ENCODE peak calls at places on chromosomes 7 and 10, in eight cellular contexts. R, E, H, Z, K, P, M and Y are unnamed samples.
A peak's percentile ranks its signal among the peaks of the same experiment; 100 is the strongest.

GRCh38 chr7:88095-88926 is 104.1 kb upstream of the FAM20C start:
- DNase-seq in P (no peak), M (peak; percentile 68), K (no peak), E (no peak), Z (no peak), R (peak; percentile 49), H (no peak), Y (no peak)

GRCh38 chr7:154640266-154640865 is 362.6 kb downstream of the PAXIP1 start:
- DNase-seq in Z (no peak), H (no peak), P (no peak), E (no peak), K (no peak), R (no peak), M (no peak), Y (no peak)

GRCh38 chr7:25642849-25643248 is 414.6 kb upstream of the NPVF start:
- DNase-seq in P (no peak), M (no peak), K (no peak), H (no peak), E (no peak), Z (no peak), R (no peak), Y (no peak)

GRCh38 chr7:13910805-13911551 is 78.5 kb downstream of the ETV1 start:
- DNase-seq in M (no peak), Z (peak; percentile 25), E (no peak), R (no peak), H (no peak), P (no peak), K (no peak), Y (no peak)

GRCh38 chr7:21251166-21251806 is 176.6 kb upstream of the SP4 start:
- DNase-seq in Z (no peak), P (no peak), R (no peak), H (no peak), E (no peak), M (no peak), K (no peak), Y (no peak)

GRCh38 chr10:110088756-110089155 is 81.0 kb downstream of the ADD3 start:
- DNase-seq in Z (no peak), E (no peak), P (no peak), M (no peak), H (no peak), R (no peak), K (no peak), Y (no peak)

GRCh38 chr10:49419005-49419404 is 23.1 kb upstream of the DRGX start:
- DNase-seq in P (no peak), E (no peak), Z (no peak), K (no peak), M (no peak), H (no peak), R (no peak), Y (no peak)

GRCh38 chr7:101200862-101201599 is at the start of gene MOGAT3:
- DNase-seq in R (peak; percentile 54), Z (no peak), M (no peak), H (no peak), E (no peak), P (no peak), K (no peak), Y (no peak)

GRCh38 chr7:129886184-129886817 is 66.5 kb downstream of the UBE2H start:
- DNase-seq in P (no peak), E (no peak), R (no peak), Z (no peak), H (no peak), M (no peak), K (no peak), Y (no peak)

GRCh38 chr10:69045441-69046300 is 42.2 kb upstream of the SRGN start:
- DNase-seq in P (no peak), R (no peak), E (peak; percentile 72), M (no peak), Z (peak; percentile 54), H (no peak), K (no peak), Y (no peak)

GRCh38 chr7:100407285-100408180 is 21.0 kb downstream of the ZCWPW1 start:
- DNase-seq in P (peak; percentile 56), E (no peak), K (no peak), M (no peak), Z (peak; percentile 58), H (no peak), R (no peak), Y (peak; percentile 64)

GRCh38 chr10:62795750-62796149 is 8.8 kb upstream of the ADO start:
- DNase-seq in P (no peak), Z (no peak), M (no peak), E (no peak), R (no peak), H (no peak), K (no peak), Y (no peak)

GRCh38 chr7:101677421-101678137 is 48.5 kb upstream of the MYL10 start:
- DNase-seq in E (no peak), M (no peak), P (no peak), R (no peak), H (no peak), Z (no peak), K (no peak), Y (no peak)

GRCh38 chr10:48517911-48518321 is 87.0 kb downstream of the ARHGAP22 start:
- DNase-seq in M (no peak), Z (no peak), P (no peak), E (no peak), R (no peak), H (no peak), K (no peak), Y (no peak)

GRCh38 chr7:2002561-2003450 is 229.9 kb downstream of the MAD1L1 start:
- DNase-seq in E (no peak), H (no peak), Z (no peak), K (no peak), P (no peak), M (peak; percentile 57), R (peak; percentile 7), Y (no peak)

GRCh38 chr7:21886396-21886795 is 59.3 kb downstream of the CDCA7L start:
- DNase-seq in E (no peak), K (no peak), H (no peak), M (no peak), P (no peak), R (no peak), Z (no peak), Y (no peak)

GRCh38 chr10:21388541-21389068 is 136.9 kb downstream of the SKIDA1 start:
- DNase-seq in H (no peak), E (no peak), R (no peak), K (no peak), M (no peak), P (no peak), Z (no peak), Y (no peak)

GRCh38 chr7:8221124-8221523 is 40.8 kb downstream of the ICA1 start:
- DNase-seq in R (no peak), P (no peak), E (no peak), H (no peak), M (no peak), K (no peak), Z (no peak), Y (no peak)

GRCh38 chr10:101629781-101630419 is 41.8 kb downstream of the DPCD start:
- DNase-seq in M (no peak), E (no peak), P (no peak), K (no peak), Z (no peak), R (no peak), H (no peak), Y (no peak)

GRCh38 chr7:101302641-101303101 is 18.9 kb downstream of the IFT22 start:
- DNase-seq in H (no peak), P (no peak), E (no peak), R (peak; percentile 74), M (no peak), K (no peak), Z (no peak), Y (no peak)

GRCh38 chr7:88756806-88757205 is 2.7 kb upstream of the ZNF804B start:
- DNase-seq in P (no peak), E (no peak), H (no peak), K (no peak), R (no peak), Z (no peak), M (no peak), Y (no peak)